ENCODE peak calls at places on chromosomes 6 and 20, in five cellular contexts. N is RWPE2, C is IMR-90, I is thoracic aorta, H is lower lobe of right lung. D is an unnamed sample. For H3K4me1, the result is how much of the 10 kb centered on the place peaks cover.

GRCh38 chr6:131931063-131931745 is 20.0 kb downstream of the CCN2 start:
- DNase-seq in N (no peak), C (peak), I (no peak), H (no peak), D (no peak)

GRCh38 chr6:24621626-24622360 is 24.2 kb downstream of the KIAA0319 start:
- DNase-seq in N (no peak), C (no peak), I (no peak), H (no peak), D (no peak)

GRCh38 chr20:23585808-23586734 is 17.8 kb upstream of the CST9L start:
- DNase-seq in N (no peak), C (no peak), I (no peak), H (no peak), D (no peak)

GRCh38 chr6:31270788-31271640 is 878 bp downstream of the HLA-C start:
- DNase-seq in N (peak), C (peak), I (no peak), H (peak), D (peak)

GRCh38 chr6:149843051-149843633 is 21.0 kb downstream of the LRP11 start:
- DNase-seq in N (no peak), C (no peak), I (no peak), H (no peak), D (no peak)

GRCh38 chr6:157557541-157557940 is 176.6 kb downstream of the ZDHHC14 start:
- DNase-seq in N (no peak), C (no peak), I (no peak), H (no peak), D (no peak)

GRCh38 chr6:143346004-143346403 is 104.5 kb downstream of the ADAT2 start:
- DNase-seq in N (no peak), C (no peak), I (no peak), H (no peak), D (no peak)

GRCh38 chr6:144297498-144298166 is 12.5 kb downstream of the UTRN start:
- DNase-seq in N (no peak), C (no peak), I (no peak), H (no peak), D (no peak)

GRCh38 chr6:2706482-2706881 is 44.2 kb downstream of the MYLK4 start:
- DNase-seq in N (no peak), C (no peak), I (no peak), H (no peak), D (no peak)

GRCh38 chr6:113774122-113774835 is 82.9 kb upstream of the MARCKS start:
- DNase-seq in N (no peak), C (peak), I (no peak), H (no peak), D (no peak)

GRCh38 chr6:163416640-163417253 is 2.2 kb downstream of the QKI start:
- DNase-seq in N (no peak), C (peak), I (no peak), H (no peak), D (no peak)

GRCh38 chr20:3784226-3784853 is 2.2 kb downstream of the CENPB start:
- DNase-seq in N (no peak), C (no peak), I (no peak), H (peak), D (no peak)

GRCh38 chr6:56573142-56573541 is 69.5 kb downstream of the DST start:
- DNase-seq in N (no peak), C (no peak), I (no peak), H (no peak), D (no peak)

GRCh38 chr6:151440930-151441329 is 11.0 kb downstream of the RMND1 start:
- DNase-seq in N (no peak), C (peak), I (no peak), H (no peak), D (no peak)
- H3K4me3 ChIP-seq in N (no peak), C (no peak), I (peak), H (no peak), D (no peak)

GRCh38 chr20:38170219-38170902 is 5.3 kb upstream of the TGM2 start:
- DNase-seq in N (no peak), C (peak), I (no peak), H (no peak), D (no peak)

GRCh38 chr20:38167851-38168760 is 3.0 kb upstream of the TGM2 start:
- DNase-seq in N (peak), C (peak), I (peak), H (peak), D (no peak)

GRCh38 chr20:38167466-38167850 is 2.4 kb upstream of the TGM2 start:
- DNase-seq in N (no peak), C (no peak), I (no peak), H (no peak), D (no peak)

GRCh38 chr20:38169636-38170035 is 4.6 kb upstream of the TGM2 start:
- DNase-seq in N (no peak), C (no peak), I (no peak), H (no peak), D (no peak)

DNA sequence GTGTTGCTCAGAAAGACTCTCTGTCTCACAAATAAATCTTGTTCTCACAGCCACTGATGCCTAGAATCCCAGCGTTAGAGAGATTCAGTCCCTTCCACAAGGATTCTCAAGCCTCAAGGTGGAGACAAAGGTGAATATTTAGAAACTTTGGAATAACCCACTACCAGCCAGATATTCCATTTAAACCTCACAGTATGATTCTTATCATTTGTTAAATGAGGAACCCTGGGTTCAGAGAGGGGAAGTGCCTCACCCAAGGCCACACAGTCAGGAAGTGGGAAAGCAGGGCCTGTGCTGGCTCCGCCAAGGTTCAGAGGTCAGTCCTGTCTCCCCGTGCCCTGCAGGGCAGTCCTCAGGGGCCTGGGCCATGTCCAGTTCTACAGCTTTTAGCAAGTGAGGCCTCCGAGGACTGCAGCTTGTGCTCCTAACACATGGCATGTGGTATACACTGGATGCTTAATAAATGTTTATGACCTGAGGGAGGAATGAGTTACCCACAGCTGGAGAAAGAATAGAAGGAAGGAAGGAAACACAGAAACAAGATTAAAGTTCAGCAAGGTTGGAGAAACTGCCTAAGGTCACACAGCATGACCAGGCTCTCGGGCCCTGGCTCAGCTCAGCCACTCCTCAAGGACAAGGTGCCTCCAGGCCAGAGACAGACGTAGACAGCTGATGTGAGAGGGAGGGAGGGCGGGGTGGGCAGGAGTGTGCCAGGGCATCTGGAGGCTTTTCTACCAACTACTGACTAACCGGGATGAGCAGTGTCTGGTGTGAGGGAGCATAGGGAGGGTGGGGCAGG is 3.9 kb upstream of the TGM2 start:
- DNase-seq in N (no peak), C (no peak), I (no peak), H (peak), D (no peak)
- H3K4me1 ChIP-seq in N (half or more), C (half or more), I (half or more), H (half or more), D (under half)

GRCh38 chr6:73612611-73613010 is 41.2 kb downstream of the SLC17A5 start:
- DNase-seq in N (no peak), C (no peak), I (no peak), H (no peak), D (no peak)

GRCh38 chr6:73604461-73604860 is 49.3 kb downstream of the SLC17A5 start:
- DNase-seq in N (no peak), C (no peak), I (no peak), H (no peak), D (no peak)

GRCh38 chr6:73610444-73611275 is 43.1 kb downstream of the SLC17A5 start:
- DNase-seq in N (no peak), C (peak), I (no peak), H (no peak), D (no peak)

GRCh38 chr6:73606428-73606827 is 47.4 kb downstream of the SLC17A5 start:
- DNase-seq in N (no peak), C (no peak), I (no peak), H (no peak), D (no peak)

DNA sequence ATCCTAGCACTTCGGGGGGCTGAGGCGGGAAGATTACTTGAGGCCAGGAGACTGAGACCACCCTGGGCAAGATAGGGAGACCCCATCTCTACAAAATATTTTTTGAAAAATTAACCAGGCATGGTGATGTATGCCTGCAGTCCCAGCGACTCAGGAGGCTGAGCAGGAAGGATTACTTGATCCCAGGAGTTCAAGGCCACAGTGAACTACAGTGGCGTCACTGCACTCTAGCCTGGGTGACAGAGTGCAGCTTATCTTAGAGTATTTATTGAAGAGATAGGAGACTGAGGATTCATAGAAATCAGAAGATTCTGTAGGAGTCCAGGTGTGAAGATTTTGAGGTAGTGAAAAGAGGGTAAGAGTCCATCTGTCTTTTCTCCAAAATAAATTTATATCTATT is 45.0 kb downstream of the SLC17A5 start:
- DNase-seq in N (no peak), C (no peak), I (no peak), H (no peak), D (no peak)
- H3K27ac ChIP-seq in N (no peak), C (no peak), I (no peak), H (no peak), D (no peak)

DNA sequence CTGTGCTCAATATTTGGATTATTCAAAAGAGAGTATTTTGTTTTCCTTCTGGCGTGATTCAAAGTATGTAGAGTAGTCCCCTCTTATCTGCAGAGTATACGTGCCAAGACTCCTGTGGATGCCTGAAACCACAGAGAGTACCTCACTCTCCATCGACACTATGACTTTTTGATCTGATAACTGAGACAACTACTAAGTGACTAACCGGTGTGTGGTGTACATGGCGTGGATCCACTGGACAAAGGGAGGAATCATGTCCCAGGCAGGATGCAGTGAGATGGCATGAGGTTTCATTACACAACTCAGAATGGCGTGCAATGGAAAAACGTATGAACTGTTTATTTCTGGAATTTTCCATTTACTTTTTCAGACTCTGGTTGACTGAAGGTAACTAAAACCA is 112.2 kb upstream of the PDE7B start:
- DNase-seq in N (no peak), C (peak), I (no peak), H (no peak), D (no peak)
- H3K4me3 ChIP-seq in N (no peak), C (peak), I (no peak), H (no peak), D (no peak)

GRCh38 chr20:13297105-13297899 is 76.2 kb downstream of the ISM1 start:
- DNase-seq in N (no peak), C (no peak), I (no peak), H (no peak), D (no peak)
- H3K4me1 ChIP-seq in N (under half), C (under half), I (under half), H (under half), D (under half)

GRCh38 chr20:44429017-44429339 is 46.7 kb upstream of the TTPAL start:
- DNase-seq in N (no peak), C (no peak), I (no peak), H (no peak), D (no peak)
- H3K27ac ChIP-seq in N (no peak), C (no peak), I (no peak), H (no peak), D (no peak)

GRCh38 chr6:126181890-126182289 is 158.0 kb upstream of the CENPW start:
- DNase-seq in N (no peak), C (no peak), I (no peak), H (no peak), D (no peak)

GRCh38 chr6:126182650-126183311 is 157.1 kb upstream of the CENPW start:
- DNase-seq in N (no peak), C (no peak), I (no peak), H (no peak), D (peak)

GRCh38 chr6:126176266-126176665 is 163.6 kb upstream of the CENPW start:
- DNase-seq in N (no peak), C (peak), I (no peak), H (no peak), D (no peak)

GRCh38 chr6:126180585-126180984 is 159.3 kb upstream of the CENPW start:
- DNase-seq in N (no peak), C (peak), I (no peak), H (no peak), D (peak)

GRCh38 chr6:126181173-126181741 is 158.7 kb upstream of the CENPW start:
- DNase-seq in N (no peak), C (no peak), I (no peak), H (no peak), D (no peak)
- H3K4me3 ChIP-seq in N (no peak), C (no peak), I (no peak), H (no peak), D (no peak)

GRCh38 chr6:33201147-33201545 is 479 bp downstream of the SLC39A7 start:
- DNase-seq in N (no peak), C (no peak), I (no peak), H (no peak), D (no peak)

GRCh38 chr6:33198853-33199436 is 1.5 kb downstream of the RXRB start:
- DNase-seq in N (no peak), C (no peak), I (no peak), H (no peak), D (no peak)

GRCh38 chr6:33199687-33200233 is 705 bp downstream of the RXRB start:
- DNase-seq in N (no peak), C (peak), I (no peak), H (no peak), D (no peak)

GRCh38 chr6:33201935-33202334 is 1.3 kb downstream of the SLC39A7 start:
- DNase-seq in N (no peak), C (no peak), I (no peak), H (no peak), D (no peak)

DNA sequence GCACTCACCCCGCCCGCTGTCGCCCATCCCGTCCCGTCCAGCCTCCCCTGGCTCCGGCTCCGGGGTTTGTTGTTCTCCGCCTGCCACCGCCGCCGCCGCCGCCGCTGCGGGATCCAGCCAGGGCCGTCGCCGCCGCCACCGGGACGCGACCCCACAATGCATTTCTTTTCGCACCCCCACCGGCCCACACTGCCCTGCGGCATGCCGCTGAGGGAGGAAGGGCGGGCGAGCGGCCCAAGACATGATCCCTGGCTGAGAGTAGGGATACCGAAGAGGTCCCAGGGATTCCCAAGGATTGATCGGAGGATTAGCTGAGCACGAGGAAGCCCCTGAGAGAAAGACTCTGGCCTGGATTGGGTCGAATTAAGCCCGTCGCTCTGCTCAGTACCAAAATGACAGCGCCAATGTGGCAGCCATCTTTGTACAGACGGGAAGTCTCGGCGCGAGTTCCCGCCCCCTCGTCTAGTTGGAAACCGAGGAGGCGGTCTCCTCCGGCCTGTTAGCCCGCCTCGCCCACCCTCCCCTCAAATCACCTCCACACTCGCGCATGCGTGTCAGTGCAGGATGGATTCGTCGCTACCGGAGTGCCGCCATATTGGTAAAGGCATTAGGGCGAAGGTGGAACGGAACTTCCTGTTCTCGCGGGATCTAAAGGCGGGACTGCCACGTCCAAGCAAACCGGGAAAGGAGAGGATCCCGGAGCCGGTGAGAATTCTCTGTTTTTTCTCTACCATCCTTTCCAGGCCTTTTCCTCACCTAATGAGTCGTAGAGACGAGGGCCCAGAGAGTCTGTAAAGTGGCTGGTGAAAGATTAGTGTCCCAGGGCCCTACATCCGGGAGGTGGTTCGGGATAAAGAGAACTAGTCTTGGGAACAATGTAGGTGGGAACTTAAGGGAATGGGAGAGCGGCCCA is at the start of the genes RXRB and SLC39A7:
- DNase-seq in N (peak), C (peak), I (peak), H (peak), D (peak)
- H3K4me1 ChIP-seq in N (under half), C (under half), I (half or more), H (half or more), D (under half)

GRCh38 chr6:169291148-169291547 is 37.5 kb upstream of the THBS2 start:
- DNase-seq in N (no peak), C (no peak), I (no peak), H (no peak), D (no peak)

GRCh38 chr6:169293196-169293595 is 39.5 kb upstream of the THBS2 start:
- DNase-seq in N (no peak), C (no peak), I (no peak), H (no peak), D (no peak)

GRCh38 chr6:169289671-169290408 is 36.2 kb upstream of the THBS2 start:
- DNase-seq in N (no peak), C (peak), I (no peak), H (no peak), D (no peak)

GRCh38 chr6:169292340-169293124 is 38.9 kb upstream of the THBS2 start:
- DNase-seq in N (peak), C (peak), I (no peak), H (no peak), D (peak)

GRCh38 chr6:169291639-169292339 is 38.1 kb upstream of the THBS2 start:
- DNase-seq in N (no peak), C (no peak), I (no peak), H (no peak), D (no peak)
- H3K27ac ChIP-seq in N (peak), C (peak), I (no peak), H (no peak), D (peak)